ENCODE peak calls at places on chromosomes 5 and 9, in four cellular contexts. One of them, this sample, is unnamed.

GRCh38 chr5:169160405-169160901 is 140.5 kb downstream of the SLIT3 start:
- DNase-seq in M059J: peak
- DNase-seq in T-helper 17 cell: no peak
- DNase-seq in stomach: no peak
- DNase-seq in this sample: no peak

GRCh38 chr9:82148849-82149544 is 160.4 kb downstream of the SPATA31D1 start:
- DNase-seq in stomach: no peak
- DNase-seq in M059J: peak
- DNase-seq in T-helper 17 cell: no peak
- DNase-seq in this sample: no peak

GRCh38 chr9:72952914-72953313 is at the start of gene ALDH1A1:
- DNase-seq in stomach: peak
- DNase-seq in T-helper 17 cell: no peak
- DNase-seq in M059J: peak
- DNase-seq in this sample: no peak

GRCh38 chr9:76654575-76654974 is 109.7 kb upstream of the PCA3 start:
- DNase-seq in M059J: peak
- DNase-seq in stomach: no peak
- DNase-seq in T-helper 17 cell: no peak
- DNase-seq in this sample: no peak

GRCh38 chr5:83035373-83036170 is 41.6 kb downstream of the TMEM167A start:
- DNase-seq in stomach: no peak
- DNase-seq in M059J: no peak
- DNase-seq in T-helper 17 cell: no peak
- DNase-seq in this sample: no peak

GRCh38 chr5:131595088-131596033 is 39.7 kb downstream of the RAPGEF6 start:
- DNase-seq in stomach: no peak
- DNase-seq in M059J: no peak
- DNase-seq in T-helper 17 cell: no peak
- DNase-seq in this sample: no peak

GRCh38 chr5:82730862-82731261 is 346.3 kb downstream of the TMEM167A start:
- DNase-seq in T-helper 17 cell: no peak
- DNase-seq in M059J: no peak
- DNase-seq in stomach: no peak
- DNase-seq in this sample: no peak

GRCh38 chr9:116499986-116500871 is 186.9 kb upstream of the TRIM32 start:
- DNase-seq in stomach: no peak
- DNase-seq in M059J: peak
- DNase-seq in T-helper 17 cell: no peak
- DNase-seq in this sample: peak

GRCh38 chr5:41641621-41642020 is 131.2 kb upstream of the PLCXD3 start:
- DNase-seq in M059J: peak
- DNase-seq in T-helper 17 cell: no peak
- DNase-seq in stomach: no peak
- DNase-seq in this sample: no peak

GRCh38 chr9:93895535-93895934 is 59.6 kb downstream of the BARX1 start:
- DNase-seq in stomach: no peak
- DNase-seq in M059J: no peak
- DNase-seq in T-helper 17 cell: no peak
- DNase-seq in this sample: no peak

GRCh38 chr9:93809204-93809940 is 145.8 kb downstream of the BARX1 start:
- DNase-seq in stomach: no peak
- DNase-seq in M059J: no peak
- DNase-seq in T-helper 17 cell: no peak
- DNase-seq in this sample: peak

GRCh38 chr5:81609810-81610375 is 141.0 kb downstream of the SSBP2 start:
- DNase-seq in M059J: no peak
- DNase-seq in stomach: no peak
- DNase-seq in T-helper 17 cell: no peak
- DNase-seq in this sample: no peak

GRCh38 chr9:33742051-33742450 is 53.3 kb upstream of the PRSS3 start:
- DNase-seq in stomach: no peak
- DNase-seq in M059J: no peak
- DNase-seq in T-helper 17 cell: no peak
- DNase-seq in this sample: no peak

GRCh38 chr5:150589791-150590601 is 50.5 kb upstream of the SYNPO start:
- DNase-seq in M059J: peak
- DNase-seq in stomach: peak
- DNase-seq in T-helper 17 cell: no peak
- DNase-seq in this sample: no peak

GRCh38 chr9:86730165-86730928 is 217.0 kb downstream of the GAS1 start:
- DNase-seq in T-helper 17 cell: no peak
- DNase-seq in M059J: no peak
- DNase-seq in stomach: no peak
- DNase-seq in this sample: no peak

GRCh38 chr9:129138144-129138462 is 26.9 kb downstream of the PTPA start:
- DNase-seq in M059J: no peak
- DNase-seq in stomach: no peak
- DNase-seq in T-helper 17 cell: no peak
- DNase-seq in this sample: no peak

GRCh38 chr5:147509710-147510651 is at the start of gene DPYSL3:
- DNase-seq in stomach: peak
- DNase-seq in T-helper 17 cell: no peak
- DNase-seq in M059J: peak
- DNase-seq in this sample: peak

GRCh38 chr9:124011460-124012301 is at the start of gene LHX2:
- DNase-seq in stomach: peak
- DNase-seq in T-helper 17 cell: no peak
- DNase-seq in M059J: peak
- DNase-seq in this sample: peak

GRCh38 chr9:87267701-87268100 is 230.0 kb upstream of the DAPK1 start:
- DNase-seq in stomach: no peak
- DNase-seq in T-helper 17 cell: no peak
- DNase-seq in M059J: peak
- DNase-seq in this sample: no peak

GRCh38 chr9:2260401-2261306 is 245.5 kb downstream of the SMARCA2 start:
- DNase-seq in stomach: peak
- DNase-seq in M059J: peak
- DNase-seq in T-helper 17 cell: no peak
- DNase-seq in this sample: no peak

GRCh38 chr9:86945868-86946711 is 1.2 kb downstream of the GAS1 start:
- DNase-seq in T-helper 17 cell: peak
- DNase-seq in stomach: peak
- DNase-seq in M059J: peak
- DNase-seq in this sample: peak

GRCh38 chr5:62152394-62153123 is 153.4 kb upstream of the KIF2A start:
- DNase-seq in T-helper 17 cell: no peak
- DNase-seq in stomach: no peak
- DNase-seq in M059J: peak
- DNase-seq in this sample: no peak

GRCh38 chr9:5518937-5519319 is 8.6 kb downstream of the PDCD1LG2 start:
- DNase-seq in T-helper 17 cell: no peak
- DNase-seq in M059J: no peak
- DNase-seq in stomach: no peak
- DNase-seq in this sample: no peak

GRCh38 chr5:180175015-180175431 is 34.0 kb downstream of the RASGEF1C start:
- DNase-seq in M059J: no peak
- DNase-seq in stomach: no peak
- DNase-seq in T-helper 17 cell: no peak
- DNase-seq in this sample: no peak

GRCh38 chr9:129996161-129996849 is 46.7 kb downstream of the FNBP1 start:
- DNase-seq in T-helper 17 cell: no peak
- DNase-seq in M059J: no peak
- DNase-seq in stomach: no peak
- DNase-seq in this sample: no peak

GRCh38 chr9:91809581-91810285 is 140.3 kb downstream of the ROR2 start:
- DNase-seq in T-helper 17 cell: no peak
- DNase-seq in stomach: no peak
- DNase-seq in M059J: peak
- DNase-seq in this sample: peak

GRCh38 chr5:52961238-52961637 is 27.9 kb upstream of the ITGA2 start:
- DNase-seq in T-helper 17 cell: no peak
- DNase-seq in stomach: no peak
- DNase-seq in M059J: peak
- DNase-seq in this sample: no peak

GRCh38 chr9:69444021-69444420 is 119.0 kb downstream of the ENTREP1 start:
- DNase-seq in M059J: peak
- DNase-seq in stomach: no peak
- DNase-seq in T-helper 17 cell: no peak
- DNase-seq in this sample: no peak

GRCh38 chr9:100129772-100130171 is 30.7 kb downstream of the INVS start:
- DNase-seq in T-helper 17 cell: no peak
- DNase-seq in stomach: no peak
- DNase-seq in M059J: no peak
- DNase-seq in this sample: no peak

GRCh38 chr5:37683072-37683471 is 156.8 kb downstream of the GDNF start:
- DNase-seq in M059J: no peak
- DNase-seq in stomach: no peak
- DNase-seq in T-helper 17 cell: no peak
- DNase-seq in this sample: no peak

GRCh38 chr5:129836321-129836720 is 67.9 kb upstream of the CHSY3 start:
- DNase-seq in M059J: no peak
- DNase-seq in T-helper 17 cell: no peak
- DNase-seq in stomach: no peak
- DNase-seq in this sample: no peak

GRCh38 chr9:94084314-94084713 is at the start of gene PTPDC1:
- DNase-seq in M059J: peak
- DNase-seq in stomach: no peak
- DNase-seq in T-helper 17 cell: no peak
- DNase-seq in this sample: peak

GRCh38 chr5:54455413-54456157 is at the start of gene HSPB3:
- DNase-seq in stomach: no peak
- DNase-seq in M059J: peak
- DNase-seq in T-helper 17 cell: no peak
- DNase-seq in this sample: no peak

GRCh38 chr9:134369416-134370212 is 43.4 kb downstream of the RXRA start:
- DNase-seq in M059J: no peak
- DNase-seq in stomach: no peak
- DNase-seq in T-helper 17 cell: no peak
- DNase-seq in this sample: no peak

GRCh38 chr5:148290271-148291195 is 21.7 kb upstream of the SPINK7 start:
- DNase-seq in M059J: peak
- DNase-seq in stomach: no peak
- DNase-seq in T-helper 17 cell: no peak
- DNase-seq in this sample: no peak

GRCh38 chr5:103514381-103514780 is 48.2 kb downstream of the NUDT12 start:
- DNase-seq in M059J: no peak
- DNase-seq in stomach: no peak
- DNase-seq in T-helper 17 cell: no peak
- DNase-seq in this sample: no peak

GRCh38 chr5:138869763-138870500 is 5.2 kb downstream of the LRRTM2 start:
- DNase-seq in stomach: no peak
- DNase-seq in M059J: no peak
- DNase-seq in T-helper 17 cell: no peak
- DNase-seq in this sample: no peak

GRCh38 chr9:34381323-34381722 is 4.6 kb upstream of the MYORG start:
- DNase-seq in T-helper 17 cell: no peak
- DNase-seq in M059J: peak
- DNase-seq in stomach: no peak
- DNase-seq in this sample: peak

GRCh38 chr5:15887072-15887471 is 292.5 kb downstream of the MARCHF11 start:
- DNase-seq in T-helper 17 cell: no peak
- DNase-seq in stomach: no peak
- DNase-seq in M059J: no peak
- DNase-seq in this sample: no peak

This sample was measured in ecto neural progenitor cell.